ENCODE peak calls at places on chromosomes 12 and 14, in ten cellular contexts. G, J, N, H, M, C, Z, R, S and Q are unnamed samples.

GRCh38 chr14:92105073-92105844 is 1.1 kb downstream of the ATXN3 start:
- DNase-seq in Z (no peak), C (peak), S (no peak), R (no peak), M (no peak), H (peak), J (no peak), N (no peak), G (no peak), Q (no peak)

GRCh38 chr12:88684170-88684569 is 103.9 kb upstream of the KITLG start:
- DNase-seq in R (no peak), C (no peak), G (no peak), J (no peak), H (no peak), N (no peak), M (no peak), S (no peak), Z (no peak), Q (no peak)

GRCh38 chr12:103279444-103279843 is 216.3 kb downstream of the C12orf42 start:
- DNase-seq in H (no peak), S (no peak), G (no peak), M (no peak), R (no peak), Z (no peak), C (peak), J (no peak), N (no peak), Q (no peak)

GRCh38 chr12:109346920-109347319 is 780 bp upstream of the MYO1H start:
- DNase-seq in S (no peak), H (no peak), R (no peak), N (no peak), C (no peak), M (no peak), J (no peak), Z (no peak), G (no peak), Q (no peak)

GRCh38 chr14:73227812-73228781 is 9.2 kb upstream of the PAPLN start:
- DNase-seq in M (peak), R (no peak), C (peak), Z (peak), G (peak), S (no peak), N (peak), H (peak), J (peak), Q (peak)

GRCh38 chr12:25997401-25997973 is 39.0 kb downstream of the RASSF8 start:
- DNase-seq in C (peak), S (no peak), G (no peak), R (no peak), M (no peak), H (peak), Z (peak), J (no peak), N (no peak), Q (no peak)

GRCh38 chr12:6225630-6226001 is 25.4 kb downstream of the CD9 start:
- DNase-seq in N (no peak), M (peak), C (no peak), H (no peak), Z (no peak), J (no peak), S (no peak), G (no peak), R (no peak), Q (no peak)

GRCh38 chr12:123995023-123995422 is 22.0 kb downstream of the ZNF664 start:
- DNase-seq in Z (no peak), J (no peak), H (no peak), S (no peak), G (no peak), R (no peak), M (no peak), C (peak), N (no peak), Q (peak)

GRCh38 chr12:120239776-120240494 is 25.6 kb downstream of the PXN start:
- DNase-seq in Z (no peak), G (no peak), H (no peak), S (no peak), M (no peak), J (no peak), N (no peak), C (no peak), R (no peak), Q (no peak)

GRCh38 chr12:89075890-89076591 is 276.3 kb downstream of the DUSP6 start:
- DNase-seq in Z (no peak), R (no peak), N (no peak), M (no peak), J (no peak), G (no peak), C (no peak), H (no peak), S (no peak), Q (no peak)

GRCh38 chr14:99047436-99048110 is 224.4 kb downstream of the BCL11B start:
- DNase-seq in Z (no peak), J (no peak), G (no peak), R (no peak), S (no peak), H (no peak), C (peak), N (no peak), M (no peak), Q (no peak)

GRCh38 chr14:36105401-36105800 is 71.1 kb downstream of the PTCSC3 start:
- DNase-seq in J (no peak), S (no peak), R (no peak), H (no peak), G (no peak), C (no peak), N (no peak), M (peak), Z (no peak), Q (no peak)

GRCh38 chr12:66066071-66066928 is 64.2 kb downstream of the LLPH start:
- DNase-seq in N (no peak), G (no peak), M (no peak), C (peak), Z (peak), R (no peak), H (no peak), J (no peak), S (no peak), Q (no peak)

GRCh38 chr12:5170894-5171293 is 127.2 kb downstream of the KCNA5 start:
- DNase-seq in Z (no peak), G (no peak), J (no peak), R (no peak), S (no peak), M (no peak), N (no peak), H (no peak), C (no peak), Q (no peak)

GRCh38 chr14:84483072-84483410 is 1046.9 kb upstream of the FLRT2 start:
- DNase-seq in S (no peak), R (no peak), C (no peak), Z (no peak), J (no peak), M (no peak), N (no peak), H (no peak), G (no peak), Q (no peak)

DNA sequence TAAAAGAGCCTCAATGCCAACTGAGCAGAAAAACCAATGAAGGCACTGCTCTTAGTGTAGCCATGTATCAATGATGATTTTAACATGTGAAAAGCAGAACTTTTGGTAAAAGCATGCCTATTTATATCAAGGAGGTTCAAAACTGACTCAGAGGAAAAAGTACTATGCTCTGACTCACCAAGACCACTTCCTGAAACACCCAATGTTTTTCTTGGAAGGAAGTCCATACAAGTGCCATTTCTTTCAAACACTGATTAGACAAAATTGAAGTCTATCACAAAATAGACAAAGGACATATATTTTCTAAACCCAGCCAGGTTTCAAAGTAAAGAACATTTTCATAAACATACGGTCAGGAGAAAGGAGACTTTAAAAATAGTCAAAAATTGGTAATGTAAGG is 88.6 kb downstream of the EPS8 start:
- DNase-seq in J (no peak), N (no peak), C (peak), S (no peak), G (no peak), H (no peak), M (no peak), Z (peak), R (no peak), Q (peak)
- H3K27ac ChIP-seq in J (peak), N (peak), C (peak), S (no peak), G (peak), H (peak), M (peak), Z (no peak), R (peak), Q (peak)

GRCh38 chr12:10557766-10558165 is 52.1 kb downstream of the EIF2S3B start:
- DNase-seq in H (no peak), J (no peak), N (no peak), Z (no peak), M (no peak), G (no peak), S (no peak), C (peak), R (no peak), Q (peak)
- H3K27ac ChIP-seq in H (no peak), J (no peak), N (no peak), Z (no peak), M (no peak), G (no peak), S (no peak), C (no peak), R (no peak), Q (no peak)

DNA sequence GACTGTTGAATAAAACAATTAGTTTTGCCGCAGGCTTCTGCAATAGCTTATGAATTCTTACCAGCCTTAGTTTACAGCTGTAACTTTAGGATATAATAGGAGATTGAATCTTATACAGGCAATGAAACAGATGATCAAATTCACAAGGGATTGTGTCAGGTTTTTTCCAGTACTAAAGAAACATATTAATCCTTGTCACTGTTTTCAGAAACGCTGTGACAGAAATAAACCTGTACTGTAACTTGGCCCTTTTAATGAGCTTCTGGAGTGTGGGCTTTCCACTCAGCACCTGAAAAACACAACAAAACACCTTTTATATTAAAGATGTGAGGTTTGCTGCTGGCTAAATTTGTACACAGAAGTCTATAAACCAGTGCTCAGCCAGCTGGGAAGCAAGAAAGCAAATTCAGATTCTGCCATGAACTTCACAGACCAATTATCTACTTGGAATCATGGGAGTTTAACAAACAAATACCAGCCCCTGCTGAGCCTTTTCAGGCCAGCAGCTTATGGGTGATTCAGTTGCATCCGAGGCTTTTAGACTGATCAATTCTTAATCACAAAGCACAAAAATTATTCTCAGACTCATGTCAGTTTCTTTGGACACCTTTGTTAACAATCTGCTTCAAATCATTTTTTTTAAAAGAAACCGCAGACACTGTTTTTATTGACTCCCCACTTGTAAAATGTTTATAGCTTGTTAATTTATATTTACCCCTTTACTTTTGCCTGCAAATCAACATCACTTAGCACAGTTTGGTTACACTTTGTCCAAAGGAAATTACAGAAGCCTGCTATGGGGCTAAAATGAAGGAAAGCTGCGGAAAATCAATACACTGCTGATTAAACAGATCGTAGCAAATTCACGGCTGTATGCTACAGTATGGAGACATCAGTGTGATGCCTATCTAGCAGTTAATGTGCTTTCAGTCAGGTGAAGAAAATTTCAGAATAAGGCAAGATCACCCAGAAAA is 109.6 kb downstream of the FOXG1 start:
- DNase-seq in N (no peak), Z (no peak), J (no peak), R (no peak), G (no peak), C (no peak), M (no peak), H (no peak), S (no peak), Q (no peak)
- H3K27ac ChIP-seq in N (no peak), Z (no peak), J (no peak), R (no peak), G (no peak), C (no peak), M (no peak), H (no peak), S (no peak), Q (no peak)

DNA sequence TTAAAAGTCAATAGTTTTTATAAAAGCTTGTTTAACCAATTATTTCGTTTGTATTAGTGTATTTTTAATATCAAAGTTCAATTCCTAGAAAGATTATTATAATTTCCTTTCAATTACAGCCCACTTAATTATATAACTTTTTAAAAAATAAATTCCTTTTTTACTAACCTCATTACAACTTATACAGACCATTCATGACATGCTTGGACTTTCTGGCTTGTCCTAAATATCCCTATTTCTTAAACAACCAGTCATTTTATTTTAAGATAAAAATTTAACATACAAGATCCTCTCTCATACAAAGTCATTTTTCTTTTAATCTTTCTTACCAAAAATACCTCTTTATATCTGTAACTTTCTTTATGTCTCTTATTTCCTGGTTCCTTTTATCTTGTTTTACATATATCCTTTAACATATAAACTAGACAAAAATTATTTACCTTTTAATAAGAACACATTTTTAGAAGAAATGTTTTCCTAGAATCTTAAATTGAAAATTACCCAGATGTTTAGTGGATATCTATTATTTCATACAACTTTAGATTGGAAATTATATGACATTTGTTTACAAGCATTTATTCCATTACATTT is 10.4 kb upstream of the TMEM263 start:
- DNase-seq in G (no peak), R (no peak), N (no peak), Z (no peak), H (no peak), S (no peak), C (no peak), J (no peak), M (no peak), Q (no peak)
- H3K27ac ChIP-seq in G (no peak), R (no peak), N (no peak), Z (no peak), H (no peak), S (no peak), C (no peak), J (no peak), M (no peak), Q (no peak)

DNA sequence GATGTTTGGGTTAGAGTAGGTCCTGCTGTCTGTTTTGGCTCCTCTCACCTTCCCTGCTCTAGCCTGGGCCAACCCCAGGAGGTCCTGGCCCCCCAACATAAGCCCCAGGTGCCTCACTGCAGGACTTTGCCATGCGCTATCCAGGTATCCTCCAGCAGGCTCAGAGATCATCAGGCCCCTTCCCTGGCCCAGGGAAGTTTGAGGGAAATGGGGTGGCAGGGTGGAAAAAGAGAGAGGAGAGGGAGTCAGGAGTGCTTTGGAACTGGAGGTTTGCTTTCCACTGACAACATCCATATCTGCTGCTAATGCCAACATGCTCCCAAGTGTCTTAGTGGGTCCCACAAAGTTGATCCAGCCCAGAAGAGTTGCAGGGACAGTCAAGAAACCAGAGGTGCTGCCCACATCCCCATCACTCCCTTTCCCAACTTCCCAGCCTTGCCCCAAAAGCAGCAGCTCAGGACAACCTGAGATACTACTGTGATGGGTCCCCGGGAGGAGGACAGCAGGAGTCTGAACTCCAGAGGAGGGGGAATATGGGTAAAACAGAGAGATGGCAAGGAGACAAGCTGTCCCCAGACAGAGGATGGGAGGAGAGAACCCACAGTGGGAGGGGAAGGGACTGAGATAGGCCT is 677 bp downstream of the TNS2 start:
- DNase-seq in H (no peak), N (no peak), R (no peak), Z (no peak), G (no peak), J (no peak), C (no peak), S (no peak), M (no peak), Q (no peak)
- H3K27ac ChIP-seq in H (peak), N (peak), R (peak), Z (peak), G (peak), J (peak), C (peak), S (peak), M (peak), Q (peak)

GRCh38 chr14:64717870-64718269 is 13.6 kb downstream of the PLEKHG3 start:
- DNase-seq in N (peak), G (peak), H (no peak), S (no peak), J (no peak), R (peak), M (no peak), Z (no peak), C (peak), Q (no peak)

GRCh38 chr14:64713677-64714076 is 9.5 kb downstream of the PLEKHG3 start:
- DNase-seq in C (no peak), S (no peak), R (no peak), N (no peak), J (no peak), Z (no peak), M (no peak), G (no peak), H (no peak), Q (no peak)

GRCh38 chr14:64715628-64716412 is 11.6 kb downstream of the PLEKHG3 start:
- DNase-seq in R (peak), H (no peak), C (peak), J (no peak), Z (no peak), S (peak), G (peak), N (peak), M (no peak), Q (no peak)

GRCh38 chr14:64715146-64715627 is 11.0 kb downstream of the PLEKHG3 start:
- DNase-seq in S (no peak), G (no peak), J (no peak), N (peak), M (no peak), Z (no peak), R (peak), H (no peak), C (no peak), Q (no peak)

GRCh38 chr14:64714432-64715025 is 10.3 kb downstream of the PLEKHG3 start:
- DNase-seq in N (peak), S (no peak), G (no peak), C (no peak), Z (no peak), J (no peak), R (peak), H (no peak), M (no peak), Q (no peak)
- H3K27ac ChIP-seq in N (no peak), S (peak), G (peak), C (no peak), Z (no peak), J (peak), R (peak), H (peak), M (peak), Q (peak)

GRCh38 chr12:28930704-28931103 is 218.4 kb upstream of the FAR2 start:
- DNase-seq in G (no peak), C (no peak), H (no peak), Z (no peak), R (no peak), M (no peak), N (no peak), S (no peak), J (no peak), Q (no peak)

GRCh38 chr12:28925726-28926376 is 223.2 kb upstream of the FAR2 start:
- DNase-seq in H (no peak), J (no peak), M (no peak), C (no peak), G (no peak), Z (peak), S (no peak), N (no peak), R (no peak), Q (no peak)
- H3K27ac ChIP-seq in H (no peak), J (no peak), M (no peak), C (no peak), G (no peak), Z (peak), S (no peak), N (no peak), R (no peak), Q (no peak)